ENCODE peak calls at places on chromosomes 6 and 20, in four cellular contexts. N is psoas muscle, Z is colonic mucosa, A is adrenal gland. T is an unnamed sample.

GRCh38 chr20:57388953-57389694 is 2.1 kb upstream of the RBM38 start:
- DNase-seq in A (peak; percentile 78), N (peak; percentile 88), Z (peak; percentile 85), T (peak; percentile 46)

GRCh38 chr6:37287519-37288157 is 29.7 kb upstream of the TMEM217 start:
- DNase-seq in Z (no peak), A (no peak), N (no peak), T (no peak)

GRCh38 chr6:5898563-5898962 is 108.2 kb downstream of the NRN1 start:
- DNase-seq in A (no peak), Z (no peak), N (no peak), T (no peak)

GRCh38 chr6:96721227-96721626 is 116.0 kb downstream of the GPR63 start:
- DNase-seq in A (no peak), Z (no peak), N (no peak), T (no peak)

GRCh38 chr6:42260972-42261371 is 43.3 kb upstream of the MRPS10 start:
- DNase-seq in A (no peak), N (peak; percentile 83), Z (no peak), T (no peak)

GRCh38 chr6:111057074-111057752 is 30.1 kb upstream of the SLC16A10 start:
- DNase-seq in Z (no peak), N (no peak), A (no peak), T (peak; percentile 55)

GRCh38 chr20:1341561-1342265 is 12.8 kb upstream of the SDCBP2 start:
- DNase-seq in A (no peak), Z (peak; percentile 7), N (no peak), T (no peak)

GRCh38 chr20:31663838-31664695 is 26.4 kb downstream of the COX4I2 start:
- DNase-seq in Z (peak; percentile 77), A (no peak), N (no peak), T (no peak)

DNA sequence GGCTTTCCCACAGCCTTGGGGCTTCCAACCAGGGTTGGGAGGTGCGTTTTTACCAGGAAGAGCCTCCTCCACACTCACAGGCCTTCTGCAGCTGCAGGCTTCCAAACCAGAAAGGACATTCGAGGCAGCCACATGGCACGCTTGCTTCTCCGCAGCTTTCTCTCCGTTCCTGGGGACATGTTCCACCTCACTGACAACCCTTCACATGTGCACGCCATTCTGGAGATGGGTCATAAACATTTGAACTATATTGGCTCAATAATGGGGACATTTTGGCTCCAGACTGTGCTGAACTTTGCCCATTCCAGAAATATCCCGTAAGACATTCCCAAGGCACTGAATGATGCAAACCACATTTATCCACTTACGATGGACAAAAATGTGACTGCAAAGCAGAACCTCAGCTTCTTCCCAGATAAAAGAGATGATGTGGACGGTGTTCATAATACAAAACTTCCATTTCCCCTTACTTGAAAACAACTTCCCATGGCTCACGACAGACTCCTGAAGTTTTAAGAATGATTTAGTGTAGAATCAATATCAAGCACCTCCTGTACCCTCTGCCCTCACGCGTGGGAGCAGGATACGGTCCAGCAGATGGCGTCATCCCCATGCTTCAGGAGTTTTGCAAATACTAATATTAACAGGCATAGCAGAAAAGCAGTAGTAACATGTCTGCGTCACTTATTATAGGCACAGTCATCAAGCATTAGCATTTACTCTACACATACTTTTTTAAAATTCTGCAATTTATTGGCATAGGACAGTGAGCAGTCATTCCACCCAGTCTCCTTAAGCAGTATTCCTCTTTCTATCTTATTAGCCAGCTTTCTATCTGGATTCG is 25.4 kb upstream of the FOXF2 start:
- DNase-seq in N (peak; percentile 71), A (no peak), Z (no peak), T (peak; percentile 7)
- TF ChIP-seq CTCF in N (peak; percentile 15), A (no peak), Z (no peak), T (no peak)

GRCh38 chr20:20732641-20733040 is 20.2 kb upstream of the RALGAPA2 start:
- DNase-seq in Z (no peak), N (no peak), A (no peak), T (peak; percentile 55)
- H3K4me3 ChIP-seq in Z (no peak overlapping the region), N (no peak overlapping the region), A (no peak overlapping the region), T (no peak overlapping the region)

GRCh38 chr6:117401799-117402198 is 23.9 kb downstream of the ROS1 start:
- DNase-seq in Z (no peak), N (no peak), A (no peak), T (no peak)

GRCh38 chr6:117399924-117400323 is 25.8 kb downstream of the ROS1 start:
- DNase-seq in A (no peak), N (no peak), Z (no peak), T (peak; percentile 32)

GRCh38 chr6:117409420-117409819 is 16.3 kb downstream of the ROS1 start:
- DNase-seq in A (no peak), N (no peak), Z (no peak), T (no peak)

GRCh38 chr6:117409863-117410262 is 15.9 kb downstream of the ROS1 start:
- DNase-seq in A (no peak), Z (no peak), N (no peak), T (no peak)

GRCh38 chr6:117404548-117404947 is 21.2 kb downstream of the ROS1 start:
- DNase-seq in A (no peak), Z (no peak), N (no peak), T (peak; percentile 25)
- TF ChIP-seq CTCF in A (no peak), Z (no peak), N (no peak), T (peak; percentile 47)

GRCh38 chr20:47552996-47553395 is 51.3 kb downstream of the NCOA3 start:
- DNase-seq in N (no peak), A (no peak), Z (no peak), T (no peak)

GRCh38 chr20:47549671-47550070 is 48.0 kb downstream of the NCOA3 start:
- DNase-seq in A (no peak), N (no peak), Z (no peak), T (no peak)

GRCh38 chr20:47551841-47552240 is 50.2 kb downstream of the NCOA3 start:
- DNase-seq in A (peak; percentile 44), Z (no peak), N (no peak), T (no peak)

GRCh38 chr20:47547034-47547387 is 45.3 kb downstream of the NCOA3 start:
- DNase-seq in A (no peak), N (no peak), Z (no peak), T (no peak)

DNA sequence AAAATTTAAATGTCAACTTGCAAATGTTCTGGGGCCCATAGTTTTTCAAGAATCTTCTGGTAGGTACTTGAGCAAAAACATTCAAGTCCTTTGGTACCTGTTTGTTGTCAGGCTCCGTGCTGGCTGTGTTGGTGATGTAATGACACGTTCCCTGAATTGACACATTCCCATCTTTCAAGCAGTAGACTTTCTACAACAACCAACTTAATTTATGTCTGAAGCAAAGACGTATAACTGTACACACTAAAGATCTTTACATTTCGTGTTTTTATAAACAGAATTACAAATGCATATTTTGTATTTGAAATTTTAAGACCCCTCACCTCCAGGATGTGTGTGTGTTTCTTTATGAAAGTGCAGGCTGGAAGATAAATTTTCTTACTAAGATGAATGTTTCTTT is 49.6 kb downstream of the NCOA3 start:
- DNase-seq in N (no peak), Z (no peak), A (no peak), T (no peak)
- H3K4me3 ChIP-seq in N (no peak overlapping the region), Z (no peak overlapping the region), A (no peak overlapping the region), T (no peak overlapping the region)

GRCh38 chr6:131787955-131788712 is 19.7 kb upstream of the ENPP1 start:
- DNase-seq in Z (peak; percentile 27), N (peak; percentile 74), A (no peak), T (no peak)
- TF ChIP-seq CTCF in Z (no peak), N (no peak), A (no peak), T (no peak)

DNA sequence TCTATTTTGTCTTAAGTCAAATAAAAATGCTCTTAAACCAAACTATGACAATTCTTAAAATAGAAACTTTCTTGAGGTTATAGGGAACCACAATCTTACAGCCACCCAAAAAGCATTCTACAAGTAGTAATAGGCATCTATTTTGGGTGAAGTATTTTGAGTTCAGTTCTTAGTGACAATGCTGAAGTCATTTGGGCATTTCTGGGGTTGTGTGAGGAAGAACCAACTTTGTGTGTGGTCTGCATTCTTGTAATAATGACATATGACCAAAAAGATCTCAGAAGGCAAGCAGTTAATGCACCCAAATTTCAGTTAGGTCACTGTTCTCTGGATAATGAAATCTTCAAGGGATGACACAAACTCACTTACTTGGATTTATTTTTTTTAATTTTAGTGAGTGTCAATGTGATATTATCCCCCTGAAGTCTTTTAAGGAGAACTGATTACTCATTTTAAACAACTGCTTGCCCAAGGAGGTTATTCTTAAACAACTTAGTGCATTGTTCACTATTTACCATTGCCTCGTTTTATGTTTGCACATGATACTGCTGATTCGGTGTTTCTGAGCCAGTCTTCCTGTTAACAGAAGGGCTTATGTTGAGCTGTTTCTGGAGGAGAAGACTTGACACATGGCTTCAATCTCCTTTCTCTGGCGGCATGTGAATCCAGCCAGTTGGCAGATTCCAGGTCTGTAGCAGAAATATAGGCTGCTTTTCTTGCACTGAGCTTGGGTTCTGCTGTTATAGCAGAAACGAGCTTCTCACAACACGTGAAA is 618.9 kb downstream of the BCKDHB start:
- DNase-seq in N (no peak), A (no peak), Z (no peak), T (peak; percentile 18)
- H3K4me3 ChIP-seq in N (no peak overlapping the region), A (no peak overlapping the region), Z (no peak overlapping the region), T (no peak overlapping the region)

T was measured in bronchial epithelial cell.